ENCODE peak calls at places on chromosome 4, in five cellular contexts. One of them, this sample, is unnamed.

GRCh38 chr4:167052631-167053085 is 181.6 kb downstream of the SPOCK3 start:
- DNase-seq in HepG2: no peak
- DNase-seq in K562: no peak
- DNase-seq in H1: no peak
- DNase-seq in GM12878: no peak
- DNase-seq in this sample: no peak

GRCh38 chr4:78799551-78800495 is 23.7 kb downstream of the BMP2K start:
- DNase-seq in HepG2: no peak
- DNase-seq in K562: no peak
- DNase-seq in H1: no peak
- DNase-seq in GM12878: no peak
- DNase-seq in this sample: no peak

GRCh38 chr4:1723131-1723801 is 1.9 kb downstream of the TACC3 start:
- DNase-seq in HepG2: no peak
- DNase-seq in K562: no peak
- DNase-seq in H1: no peak
- DNase-seq in GM12878: no peak
- DNase-seq in this sample: no peak

GRCh38 chr4:165325732-165326512 is 1.5 kb upstream of the MSMO1 start:
- DNase-seq in HepG2: peak
- DNase-seq in K562: peak
- DNase-seq in H1: peak
- DNase-seq in GM12878: no peak
- DNase-seq in this sample: no peak

GRCh38 chr4:110184124-110184790 is 14.2 kb downstream of the ELOVL6 start:
- DNase-seq in HepG2: no peak
- DNase-seq in K562: no peak
- DNase-seq in H1: no peak
- DNase-seq in GM12878: no peak
- DNase-seq in this sample: no peak

GRCh38 chr4:3675251-3676115 is 90.7 kb upstream of the ADRA2C start:
- DNase-seq in HepG2: no peak
- DNase-seq in K562: no peak
- DNase-seq in H1: no peak
- DNase-seq in GM12878: no peak
- DNase-seq in this sample: peak

GRCh38 chr4:78379040-78379439 is 172.5 kb upstream of the ANXA3 start:
- DNase-seq in HepG2: no peak
- DNase-seq in K562: no peak
- DNase-seq in H1: no peak
- DNase-seq in GM12878: no peak
- DNase-seq in this sample: no peak

GRCh38 chr4:154332681-154333421 is 158.7 kb downstream of the DCHS2 start:
- DNase-seq in HepG2: no peak
- DNase-seq in K562: no peak
- DNase-seq in H1: peak
- DNase-seq in GM12878: peak
- DNase-seq in this sample: peak

GRCh38 chr4:1371831-1372165 is 24.8 kb downstream of the UVSSA start:
- DNase-seq in HepG2: no peak
- DNase-seq in K562: no peak
- DNase-seq in H1: no peak
- DNase-seq in GM12878: no peak
- DNase-seq in this sample: no peak

GRCh38 chr4:85642356-85643100 is 167.6 kb downstream of the ARHGAP24 start:
- DNase-seq in HepG2: no peak
- DNase-seq in K562: no peak
- DNase-seq in H1: no peak
- DNase-seq in GM12878: no peak
- DNase-seq in this sample: no peak

GRCh38 chr4:185567828-185568442 is 32.6 kb upstream of the PDLIM3 start:
- DNase-seq in HepG2: peak
- DNase-seq in K562: no peak
- DNase-seq in H1: no peak
- DNase-seq in GM12878: no peak
- DNase-seq in this sample: no peak

DNA sequence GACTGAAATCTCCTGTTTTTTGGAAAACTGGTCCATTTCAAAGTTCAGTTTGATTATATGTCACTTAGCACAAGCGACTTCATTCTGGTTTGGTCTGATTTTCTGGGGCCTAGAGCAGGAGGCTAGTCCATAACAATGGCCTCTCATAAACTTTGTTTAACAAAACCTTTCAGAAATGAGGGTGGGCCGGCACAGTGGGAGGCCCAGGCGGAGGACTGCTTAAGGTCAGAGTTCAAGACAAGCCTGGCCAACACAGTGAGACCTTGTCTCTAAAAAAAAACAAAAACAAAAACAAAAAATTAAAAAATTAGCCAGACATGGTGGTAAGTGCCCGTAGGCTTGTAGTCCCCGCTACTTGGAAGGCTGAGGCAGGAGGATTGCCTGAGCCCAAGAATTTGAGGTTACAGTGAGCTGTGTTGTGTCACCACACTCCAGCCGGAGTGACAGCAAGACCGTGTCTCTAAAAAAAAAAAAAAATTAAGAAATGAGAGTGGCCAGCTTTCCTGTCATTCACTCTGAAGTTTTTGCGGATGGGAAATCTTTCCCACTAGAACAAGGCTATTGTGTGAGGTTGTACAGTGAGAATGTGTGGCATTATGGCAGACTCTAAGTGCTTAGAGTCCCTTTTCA is 1.2 kb upstream of the PLAC8 start:
- DNase-seq in HepG2: no peak
- DNase-seq in K562: no peak
- DNase-seq in H1: no peak
- DNase-seq in GM12878: no peak
- DNase-seq in this sample: peak
- TF ChIP-seq USF2 in HepG2: no peak
- TF ChIP-seq USF2 in K562: no peak
- TF ChIP-seq USF2 in H1: no peak
- TF ChIP-seq USF2 in GM12878: no peak
- TF ChIP-seq USF2 in this sample: no peak

GRCh38 chr4:83282049-83282535 is 2.5 kb downstream of the COQ2 start:
- DNase-seq in HepG2: peak
- DNase-seq in K562: peak
- DNase-seq in H1: peak
- DNase-seq in GM12878: no peak
- DNase-seq in this sample: no peak
- TF ChIP-seq ATF3 in HepG2: no peak
- TF ChIP-seq ATF3 in K562: no peak
- TF ChIP-seq ATF3 in H1: no peak
- TF ChIP-seq ATF3 in GM12878: no peak
- TF ChIP-seq ATF3 in this sample: no peak

DNA sequence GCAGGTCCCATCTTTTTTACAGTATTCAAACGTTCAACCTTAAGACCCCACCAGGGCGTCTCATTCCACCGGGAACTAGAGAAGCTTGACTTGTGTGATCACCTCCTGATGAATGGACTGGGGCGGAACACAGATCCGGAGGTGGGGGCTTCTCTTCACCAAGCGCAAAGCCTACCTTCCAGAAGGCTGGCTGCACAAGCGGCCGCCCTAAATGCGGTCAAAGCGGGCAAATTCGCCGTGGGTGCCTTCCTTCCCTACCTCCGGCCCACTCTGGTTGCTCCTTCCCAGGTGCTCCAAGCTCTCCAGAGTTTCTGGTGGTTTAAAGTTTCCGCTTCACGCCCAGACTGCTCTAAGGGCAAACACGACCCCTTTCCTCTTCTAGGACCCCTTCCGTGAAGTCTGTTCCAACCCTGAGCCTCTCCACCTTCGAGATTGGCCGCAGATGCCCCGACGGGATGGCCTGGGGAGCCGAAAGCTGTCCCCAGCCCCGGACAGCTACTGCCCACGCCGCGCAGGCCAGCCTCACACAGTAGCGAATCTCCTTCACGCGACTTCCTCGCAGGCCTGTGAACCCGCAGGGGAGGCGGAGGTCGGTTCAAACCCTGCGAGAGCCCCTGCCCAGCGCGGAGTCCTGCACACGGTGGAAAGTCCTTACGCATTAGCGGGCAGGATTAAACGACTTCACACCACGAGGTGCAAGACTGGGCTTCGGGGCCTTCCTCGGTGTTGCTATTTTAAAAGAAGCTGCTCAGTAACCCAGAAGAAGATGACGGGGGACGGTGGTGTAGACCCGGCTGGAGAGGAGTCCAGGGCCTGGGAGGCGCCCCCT is 1.6 kb upstream of the WWC2 start:
- DNase-seq in HepG2: no peak
- DNase-seq in K562: no peak
- DNase-seq in H1: peak
- DNase-seq in GM12878: no peak
- DNase-seq in this sample: peak
- TF ChIP-seq USF2 in HepG2: no peak
- TF ChIP-seq USF2 in K562: no peak
- TF ChIP-seq USF2 in H1: no peak
- TF ChIP-seq USF2 in GM12878: no peak
- TF ChIP-seq USF2 in this sample: no peak

GRCh38 chr4:5821665-5822358 is 71.1 kb downstream of the CRMP1 start:
- DNase-seq in HepG2: no peak
- DNase-seq in K562: peak
- DNase-seq in H1: peak
- DNase-seq in GM12878: no peak
- DNase-seq in this sample: peak
- TF ChIP-seq ATF3 in HepG2: no peak
- TF ChIP-seq ATF3 in K562: no peak
- TF ChIP-seq ATF3 in H1: no peak
- TF ChIP-seq ATF3 in GM12878: no peak
- TF ChIP-seq ATF3 in this sample: no peak